ENCODE peak calls at places on chromosomes 2 and 18, in seven cellular contexts. W, E, A, G, Q, Z and L are unnamed samples.

GRCh38 chr2:212979799-212980198 is 171.6 kb downstream of the IKZF2 start:
- DNase-seq in E (no peak), W (no peak), Z (no peak), Q (no peak), G (no peak), A (no peak), L (no peak)

GRCh38 chr2:184680825-184681224 is 82.5 kb downstream of the ZNF804A start:
- DNase-seq in A (no peak), Q (no peak), G (no peak), E (no peak), Z (no peak), W (no peak), L (peak)

GRCh38 chr2:120430957-120431356 is 85.0 kb downstream of the INHBB start:
- DNase-seq in A (no peak), Z (no peak), W (no peak), G (no peak), Q (no peak), E (no peak), L (no peak)

GRCh38 chr2:127149384-127149783 is 42.4 kb upstream of the BIN1 start:
- DNase-seq in Q (no peak), W (no peak), E (no peak), A (no peak), G (peak), Z (no peak), L (no peak)

GRCh38 chr2:73074110-73075069 is 2.9 kb upstream of the SFXN5 start:
- DNase-seq in Q (no peak), A (no peak), Z (no peak), W (no peak), E (no peak), G (no peak), L (no peak)

GRCh38 chr18:45997689-45998088 is 30.6 kb upstream of the EPG5 start:
- DNase-seq in W (no peak), A (peak), G (no peak), E (peak), Z (no peak), Q (no peak), L (no peak)

GRCh38 chr2:100780203-100781008 is 39.5 kb upstream of the NPAS2 start:
- DNase-seq in Z (no peak), A (no peak), G (no peak), E (no peak), W (no peak), Q (no peak), L (no peak)

GRCh38 chr2:166440313-166440712 is 53.7 kb downstream of the SCN7A start:
- DNase-seq in E (no peak), Z (no peak), W (no peak), Q (no peak), A (no peak), G (no peak), L (no peak)

GRCh38 chr2:232229296-232229916 is 149.1 kb upstream of the ALPP start:
- DNase-seq in Z (no peak), E (no peak), A (no peak), G (no peak), W (no peak), Q (peak), L (no peak)

GRCh38 chr2:219526320-219527075 is 12.2 kb downstream of the ASIC4 start:
- DNase-seq in Q (no peak), Z (no peak), W (no peak), E (no peak), G (no peak), A (no peak), L (no peak)

GRCh38 chr2:239139566-239139965 is 261.3 kb downstream of the HDAC4 start:
- DNase-seq in A (no peak), Z (no peak), E (no peak), G (no peak), Q (peak), W (no peak), L (no peak)

GRCh38 chr2:69780907-69781306 is 39.0 kb downstream of the ANXA4 start:
- DNase-seq in Q (no peak), W (no peak), Z (no peak), G (no peak), A (no peak), E (no peak), L (no peak)

GRCh38 chr2:133942363-133942762 is 311.5 kb upstream of the MGAT5 start:
- DNase-seq in E (no peak), A (no peak), W (no peak), Z (no peak), Q (no peak), G (no peak), L (no peak)

GRCh38 chr2:1487758-1488715 is 74.8 kb downstream of the TPO start:
- DNase-seq in W (no peak), G (no peak), Z (peak), A (no peak), E (no peak), Q (no peak), L (no peak)

GRCh38 chr2:240319855-240320560 is 115.5 kb upstream of the GPC1 start:
- DNase-seq in Z (peak), Q (no peak), G (peak), E (no peak), A (no peak), W (no peak), L (no peak)

GRCh38 chr2:191740016-191740419 is 62.1 kb downstream of the NABP1 start:
- DNase-seq in A (peak), W (no peak), Z (no peak), Q (no peak), G (no peak), E (no peak), L (no peak)

GRCh38 chr18:51151568-51152511 is 45.6 kb downstream of the MEX3C start:
- DNase-seq in G (no peak), Q (no peak), W (no peak), E (peak), Z (no peak), A (peak), L (no peak)

GRCh38 chr2:225614915-225615314 is 215.4 kb downstream of the NYAP2 start:
- DNase-seq in G (no peak), E (no peak), Q (no peak), Z (no peak), A (no peak), W (no peak), L (no peak)

GRCh38 chr2:9574314-9574713 is 18.7 kb upstream of the ADAM17 start:
- DNase-seq in E (no peak), A (no peak), Z (no peak), G (no peak), Q (no peak), W (no peak), L (no peak)

GRCh38 chr2:173793649-173794565 is 171.3 kb downstream of the SP3 start:
- DNase-seq in G (no peak), Z (no peak), Q (no peak), E (peak), A (no peak), W (no peak), L (no peak)

GRCh38 chr2:86037795-86038192 is 67.9 kb downstream of the POLR1A start:
- DNase-seq in Z (peak), Q (no peak), W (no peak), A (no peak), G (no peak), E (no peak), L (no peak)